ENCODE peak calls at places on chromosome 14, in five cellular contexts. Y is small intestine; F is CD4-positive, alpha-beta memory T cell; T is glutamatergic neuron; X is iPS DF 19.7. H is an unnamed sample.

GRCh38 chr14:71551291-71551955 is 380.8 kb upstream of the RGS6 start:
- DNase-seq in F (no peak), X (no peak), T (no peak), Y (no peak), H (no peak)

GRCh38 chr14:99654235-99655000 is 9.5 kb downstream of the HHIPL1 start:
- DNase-seq in T (no peak), Y (peak), X (no peak), F (no peak), H (no peak)

GRCh38 chr14:70906785-70907171 is 481 bp upstream of the PCNX1 start:
- DNase-seq in T (no peak), F (no peak), X (no peak), Y (no peak), H (no peak)

GRCh38 chr14:81517798-81518398 is 15.8 kb downstream of the SEL1L start:
- DNase-seq in T (no peak), X (no peak), Y (no peak), F (no peak), H (no peak)

GRCh38 chr14:71148627-71149026 is 241.4 kb downstream of the PCNX1 start:
- DNase-seq in Y (no peak), F (no peak), T (no peak), X (no peak), H (no peak)

GRCh38 chr14:52961060-52961639 is 10.3 kb upstream of the FERMT2 start:
- DNase-seq in X (peak), T (peak), F (peak), Y (peak), H (peak)

GRCh38 chr14:106276326-106277267 is 750.2 kb downstream of the TMEM121 start:
- DNase-seq in F (peak), X (no peak), Y (no peak), T (no peak), H (no peak)

GRCh38 chr14:34628681-34629135 is 1.2 kb downstream of the SNX6 start:
- DNase-seq in F (peak), Y (peak), X (no peak), T (no peak), H (peak)

GRCh38 chr14:36264107-36264506 is 56.3 kb downstream of the MBIP start:
- DNase-seq in Y (no peak), T (no peak), F (no peak), X (no peak), H (no peak)

GRCh38 chr14:61625171-61625570 is 70.1 kb upstream of the HIF1A start:
- DNase-seq in Y (no peak), T (no peak), F (no peak), X (no peak), H (no peak)

GRCh38 chr14:101889898-101890297 is 74.5 kb upstream of the DYNC1H1 start:
- DNase-seq in F (no peak), Y (no peak), T (no peak), X (no peak), H (no peak)

GRCh38 chr14:87443787-87444186 is 549.2 kb downstream of the GALC start:
- DNase-seq in T (no peak), Y (no peak), F (no peak), X (no peak), H (no peak)

GRCh38 chr14:22939684-22940083 is 10.5 kb upstream of the PRMT5 start:
- DNase-seq in F (no peak), X (no peak), T (no peak), Y (no peak), H (no peak)

GRCh38 chr14:93974833-93975232 is 1.5 kb downstream of the ASB2 start:
- DNase-seq in X (no peak), T (peak), F (no peak), Y (no peak), H (no peak)

GRCh38 chr14:89625208-89625987 is 208.4 kb upstream of the FOXN3 start:
- DNase-seq in T (peak), X (no peak), F (no peak), Y (no peak), H (no peak)

GRCh38 chr14:23539209-23539866 is 12.2 kb downstream of the ZFHX2 start:
- DNase-seq in X (no peak), F (peak), Y (peak), T (peak), H (peak)

GRCh38 chr14:61077946-61078738 is 97.1 kb downstream of the SLC38A6 start:
- DNase-seq in X (no peak), Y (no peak), T (no peak), F (no peak), H (no peak)

GRCh38 chr14:94571395-94571794 is 9.8 kb upstream of the SERPINA5 start:
- DNase-seq in X (no peak), Y (no peak), F (no peak), T (no peak), H (no peak)

GRCh38 chr14:53538316-53538851 is 385.3 kb upstream of the DDHD1 start:
- DNase-seq in Y (no peak), T (no peak), F (no peak), X (no peak), H (no peak)

GRCh38 chr14:52422650-52423356 is 108.7 kb downstream of the PTGER2 start:
- DNase-seq in F (no peak), X (no peak), T (no peak), Y (no peak), H (no peak)

GRCh38 chr14:100234511-100234910 is 4.4 kb upstream of the YY1 start:
- DNase-seq in X (no peak), T (no peak), F (peak), Y (no peak), H (no peak)

GRCh38 chr14:73753887-73754880 is 40.0 kb upstream of the PNMA1 start:
- DNase-seq in X (no peak), F (no peak), Y (peak), T (no peak), H (no peak)

GRCh38 chr14:71190691-71191090 is 283.4 kb downstream of the PCNX1 start:
- DNase-seq in T (no peak), X (no peak), F (no peak), Y (peak), H (no peak)

GRCh38 chr14:101492716-101493115 is 68.6 kb upstream of the DIO3 start:
- DNase-seq in Y (no peak), F (no peak), T (peak), X (no peak), H (no peak)

GRCh38 chr14:91084516-91084915 is 24.1 kb upstream of the RPS6KA5 start:
- DNase-seq in Y (no peak), T (no peak), F (no peak), X (no peak), H (no peak)

GRCh38 chr14:94631536-94632304 is 19.5 kb downstream of the SERPINA3 start:
- DNase-seq in T (no peak), Y (no peak), F (no peak), X (no peak), H (no peak)

GRCh38 chr14:102941419-102942011 is 19.1 kb downstream of the AMN start:
- DNase-seq in Y (no peak), T (no peak), X (no peak), F (no peak), H (no peak)

H was measured in nephron progenitor cell.